ENCODE peak calls at places on chromosomes 6 and 20, in four cellular contexts. K is A673, C is GM23338, Z is ascending aorta. N is an unnamed sample. For H3K27me3, the result is how much of the 10 kb centered on the place peaks cover.

GRCh38 chr20:4563534-4563933 is 158.2 kb upstream of the PRND start:
- DNase-seq in K (peak), C (peak), Z (no peak), N (no peak)

GRCh38 chr6:121794630-121795029 is 359.2 kb downstream of the GJA1 start:
- DNase-seq in K (no peak), C (no peak), Z (no peak), N (no peak)

GRCh38 chr6:9621276-9621675 is 793.6 kb downstream of the TFAP2A start:
- DNase-seq in K (no peak), C (no peak), Z (no peak), N (no peak)

GRCh38 chr6:151634336-151634720 is 140.5 kb downstream of the CCDC170 start:
- DNase-seq in K (no peak), C (no peak), Z (no peak), N (no peak)

GRCh38 chr6:149054559-149055194 is 262.8 kb upstream of the TAB2 start:
- DNase-seq in K (no peak), C (no peak), Z (no peak), N (no peak)

GRCh38 chr6:129597023-129597713 is 112.8 kb downstream of the ARHGAP18 start:
- DNase-seq in K (no peak), C (no peak), Z (no peak), N (no peak)

GRCh38 chr6:153059757-153060156 is 57.2 kb upstream of the MTRF1L start:
- DNase-seq in K (no peak), C (peak), Z (no peak), N (no peak)

GRCh38 chr6:106300944-106301343 is 24.6 kb downstream of the ATG5 start:
- DNase-seq in K (peak), C (peak), Z (no peak), N (no peak)

GRCh38 chr6:79313254-79313653 is 78.8 kb upstream of the HMGN3 start:
- DNase-seq in K (no peak), C (peak), Z (no peak), N (no peak)

DNA sequence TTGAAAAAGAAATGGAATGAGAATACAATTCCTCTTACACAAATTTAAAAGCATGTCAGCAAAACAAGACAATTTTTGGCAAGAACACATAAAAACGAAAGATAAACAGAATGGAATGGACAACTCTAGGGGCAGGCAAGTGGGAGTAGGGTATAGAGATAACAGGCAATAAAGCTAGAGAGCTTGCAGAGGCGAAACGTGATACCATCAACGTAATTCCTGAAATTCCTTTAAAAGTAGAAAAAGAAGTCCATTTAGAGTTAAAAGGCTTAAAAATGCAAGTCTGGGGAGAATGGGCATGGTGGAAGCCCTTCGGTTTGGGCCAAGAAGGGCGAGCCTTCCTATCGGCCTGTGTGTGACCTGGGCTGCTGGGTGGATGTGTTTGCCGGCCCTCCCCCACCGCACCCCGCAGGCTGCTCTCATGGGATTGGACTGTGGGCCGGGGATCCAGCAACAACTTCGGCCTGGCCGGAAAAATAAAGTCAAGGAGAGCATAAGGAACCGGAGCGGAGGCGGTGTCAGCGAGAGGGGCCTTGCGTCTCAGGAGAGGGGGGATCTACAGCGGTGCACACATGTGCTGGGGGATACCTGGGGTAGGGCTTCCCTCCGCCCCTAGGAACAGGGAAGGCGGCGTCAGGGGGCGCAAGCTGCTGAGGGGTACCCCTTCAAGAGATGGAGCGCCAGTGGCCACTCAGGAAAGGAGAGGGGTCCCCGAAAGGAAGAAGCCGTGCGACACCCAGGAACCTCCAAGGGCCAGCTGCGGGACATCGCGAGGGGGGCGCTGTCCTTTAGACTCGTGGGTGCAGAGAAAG is 4.1 kb downstream of the TMEM239 start:
- DNase-seq in K (no peak), C (peak), Z (no peak), N (peak)
- H3K4me3 ChIP-seq in K (no peak), C (peak), Z (peak), N (peak)

GRCh38 chr6:36769676-36770499 is 69.4 kb downstream of the CPNE5 start:
- DNase-seq in K (no peak), C (no peak), Z (no peak), N (no peak)

GRCh38 chr6:36769161-36769675 is 70.0 kb downstream of the CPNE5 start:
- DNase-seq in K (peak), C (no peak), Z (no peak), N (no peak)

GRCh38 chr6:36776167-36776566 is 63.1 kb downstream of the CPNE5 start:
- DNase-seq in K (no peak), C (no peak), Z (no peak), N (no peak)

GRCh38 chr6:36771145-36771544 is 68.1 kb downstream of the CPNE5 start:
- DNase-seq in K (no peak), C (no peak), Z (no peak), N (no peak)

DNA sequence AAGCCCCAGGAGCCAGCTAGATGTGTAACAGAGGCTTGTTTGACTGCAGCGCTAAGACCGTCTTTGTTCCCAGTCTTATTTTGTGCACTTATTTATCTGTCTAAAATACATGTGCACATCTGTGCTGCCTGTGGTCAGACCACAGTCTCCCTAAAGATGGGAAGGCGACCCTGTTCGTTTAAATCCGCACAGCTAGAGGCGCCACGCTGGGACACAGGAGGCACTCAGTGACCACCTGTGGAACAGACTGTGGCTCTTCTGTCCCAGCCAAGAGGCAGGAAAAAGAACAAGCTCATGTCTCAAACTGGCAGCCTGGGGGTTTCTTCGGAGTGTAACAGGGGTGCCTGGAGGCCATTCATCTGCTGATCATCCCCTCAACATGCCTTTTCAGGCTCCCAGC is 66.8 kb downstream of the CPNE5 start:
- DNase-seq in K (no peak), C (no peak), Z (no peak), N (no peak)
- TF ChIP-seq CTCF in K (no peak), C (no peak), Z (no peak), N (no peak)

GRCh38 chr20:59583428-59584277 is 20.7 kb upstream of the PHACTR3 start:
- DNase-seq in K (peak), C (no peak), Z (no peak), N (peak)

GRCh38 chr20:59580208-59580980 is 23.9 kb upstream of the PHACTR3 start:
- DNase-seq in K (peak), C (no peak), Z (no peak), N (peak)

GRCh38 chr20:59584278-59584925 is 19.9 kb upstream of the PHACTR3 start:
- DNase-seq in K (no peak), C (no peak), Z (no peak), N (no peak)

GRCh38 chr20:59580991-59581401 is 23.3 kb upstream of the PHACTR3 start:
- DNase-seq in K (no peak), C (no peak), Z (no peak), N (no peak)

DNA sequence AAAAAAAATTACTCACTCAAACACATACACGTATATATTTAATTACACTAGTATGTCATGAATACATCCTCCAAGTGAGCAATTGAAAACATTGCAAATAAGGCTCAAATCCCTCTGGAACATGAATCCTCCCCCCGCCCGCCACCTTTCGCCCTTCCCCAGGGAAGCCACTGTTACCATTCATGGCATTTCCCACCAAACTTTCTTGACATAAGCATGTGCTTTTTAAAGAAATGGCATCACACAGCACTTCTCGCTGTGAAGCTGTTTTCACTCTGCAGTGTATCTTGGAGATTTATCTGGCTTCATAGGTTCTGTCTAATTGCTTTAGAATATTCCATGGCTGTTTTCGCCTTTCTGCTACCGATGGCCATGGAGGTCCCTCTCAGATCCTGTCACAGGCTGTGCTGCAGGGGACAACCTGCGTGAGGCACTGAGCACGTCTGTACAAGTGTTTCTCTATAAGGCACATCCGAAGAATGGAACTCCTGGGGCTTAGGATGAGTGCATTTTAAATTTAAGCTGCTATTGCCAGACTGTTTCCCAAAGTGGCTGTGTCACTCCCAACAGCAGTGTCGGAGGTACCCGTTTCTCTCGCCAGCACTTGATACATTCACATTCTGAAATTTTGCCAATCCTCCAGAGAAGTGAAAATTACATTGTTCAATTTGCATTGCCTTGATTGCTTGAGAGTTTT is 22.2 kb upstream of the PHACTR3 start:
- DNase-seq in K (no peak), C (no peak), Z (no peak), N (no peak)
- H3K27me3 ChIP-seq in K (under half), C (under half), Z (under half), N (under half)

GRCh38 chr6:75827163-75827562 is 78.1 kb downstream of the MYO6 start:
- DNase-seq in K (no peak), C (no peak), Z (no peak), N (no peak)

GRCh38 chr6:75818061-75818855 is 69.2 kb downstream of the MYO6 start:
- DNase-seq in K (no peak), C (no peak), Z (no peak), N (no peak)

GRCh38 chr6:75819776-75820487 is 70.9 kb downstream of the MYO6 start:
- DNase-seq in K (no peak), C (no peak), Z (no peak), N (no peak)

DNA sequence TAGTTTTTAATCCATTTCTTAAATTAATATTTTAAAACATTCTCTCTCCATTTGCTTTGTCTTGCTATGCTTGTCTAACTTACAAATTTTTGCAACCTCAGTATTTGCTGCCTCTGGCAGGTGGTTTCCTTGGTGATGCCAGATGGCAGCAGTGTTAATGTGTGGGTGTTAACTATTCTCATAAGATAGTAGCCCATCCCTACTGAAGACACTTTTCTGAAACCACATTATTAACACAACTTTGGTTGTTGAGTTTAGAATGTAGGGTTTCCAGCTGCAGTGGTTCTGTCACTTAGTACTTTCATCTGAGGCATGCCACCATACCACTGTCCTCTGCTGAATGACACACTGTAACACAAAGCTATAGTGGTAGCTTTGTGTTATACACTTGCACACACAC is 75.1 kb downstream of the MYO6 start:
- DNase-seq in K (no peak), C (no peak), Z (no peak), N (no peak)
- H3K4me3 ChIP-seq in K (no peak), C (no peak), Z (no peak), N (no peak)

DNA sequence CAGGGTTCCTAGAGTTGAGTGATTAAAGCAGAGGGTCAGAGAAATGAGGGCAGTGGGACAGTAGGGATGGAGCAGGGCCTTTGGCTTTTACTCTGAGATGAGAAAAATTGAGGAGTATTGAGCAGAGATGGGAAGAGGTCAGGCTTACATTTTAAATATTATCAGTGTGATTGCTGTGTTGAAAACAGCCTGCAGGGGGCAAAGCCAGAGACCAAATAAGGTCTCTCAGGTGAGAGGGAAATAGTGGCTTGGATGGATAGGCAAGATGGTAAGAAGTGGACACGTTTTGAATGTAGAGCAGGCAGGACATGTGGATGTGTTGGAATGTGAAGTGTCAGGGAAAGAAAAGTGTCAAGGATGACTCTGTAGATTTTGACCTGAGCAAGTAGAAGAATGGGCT is 105.0 kb upstream of the MAP3K7 start:
- DNase-seq in K (no peak), C (peak), Z (no peak), N (no peak)
- TF ChIP-seq CTCF in K (peak), C (peak), Z (no peak), N (no peak)